ENCODE peak calls at places on chromosomes 12 and 14, in seven cellular contexts. J is upper lobe of left lung, D is transverse colon, R is HCT116, G is GM23338, Q is K562, S is stomach. E is an unnamed sample.

GRCh38 chr12:31000751-31001150 is 72.9 kb upstream of the DDX11 start:
- DNase-seq in J (no peak), D (no peak), R (no peak), G (no peak), Q (no peak), S (no peak), E (peak)

GRCh38 chr12:95733156-95733825 is 57.3 kb downstream of the NTN4 start:
- DNase-seq in J (no peak), D (no peak), R (no peak), G (no peak), Q (no peak), S (no peak), E (no peak)

GRCh38 chr12:124754949-124755800 is 108.5 kb downstream of the SCARB1 start:
- DNase-seq in J (peak), D (peak), R (no peak), G (peak), Q (no peak), S (peak), E (peak)

GRCh38 chr12:65355461-65355860 is 77.0 kb downstream of the MSRB3 start:
- DNase-seq in J (no peak), D (no peak), R (no peak), G (no peak), Q (no peak), S (no peak), E (no peak)

GRCh38 chr14:29548948-29549370 is 378.7 kb downstream of the PRKD1 start:
- DNase-seq in J (no peak), D (no peak), R (peak), G (peak), Q (peak), S (no peak), E (no peak)

GRCh38 chr14:58151264-58151700 is 731 bp downstream of the ARMH4 start:
- DNase-seq in J (no peak), D (no peak), R (no peak), G (peak), Q (no peak), S (no peak), E (no peak)

GRCh38 chr12:64890873-64891468 is 66.5 kb downstream of the TBC1D30 start:
- DNase-seq in J (no peak), D (no peak), R (peak), G (peak), Q (peak), S (no peak), E (no peak)

GRCh38 chr14:75306917-75307699 is 28.5 kb downstream of the FOS start:
- DNase-seq in J (peak), D (no peak), R (peak), G (peak), Q (peak), S (no peak), E (no peak)

GRCh38 chr12:51593539-51593938 is 2.5 kb downstream of the SCN8A start:
- DNase-seq in J (no peak), D (peak), R (no peak), G (peak), Q (peak), S (no peak), E (no peak)

GRCh38 chr12:107349839-107350238 is 256.5 kb upstream of the CRY1 start:
- DNase-seq in J (no peak), D (no peak), R (no peak), G (no peak), Q (no peak), S (no peak), E (no peak)

GRCh38 chr14:56351861-56352260 is 227.7 kb upstream of the TMEM260 start:
- DNase-seq in J (no peak), D (no peak), R (no peak), G (peak), Q (no peak), S (no peak), E (no peak)

GRCh38 chr14:25484194-25484593 is 434.2 kb upstream of the STXBP6 start:
- DNase-seq in J (no peak), D (no peak), R (no peak), G (no peak), Q (no peak), S (no peak), E (no peak)

GRCh38 chr12:43309845-43310405 is 242.1 kb downstream of the ADAMTS20 start:
- DNase-seq in J (no peak), D (no peak), R (no peak), G (no peak), Q (no peak), S (no peak), E (no peak)

GRCh38 chr14:77738559-77739250 is 22.3 kb downstream of the SNW1 start:
- DNase-seq in J (no peak), D (no peak), R (no peak), G (no peak), Q (no peak), S (peak), E (no peak)

GRCh38 chr12:56979628-56980027 is 22.2 kb upstream of the RDH16 start:
- DNase-seq in J (no peak), D (no peak), R (no peak), G (no peak), Q (peak), S (no peak), E (no peak)

GRCh38 chr12:57723630-57723962 is 14.9 kb downstream of the AGAP2 start:
- DNase-seq in J (no peak), D (no peak), R (no peak), G (no peak), Q (no peak), S (no peak), E (no peak)

GRCh38 chr12:120903818-120904773 is at the start of gene SPPL3:
- DNase-seq in J (peak), D (peak), R (peak), G (peak), Q (peak), S (peak), E (peak)
- TF ChIP-seq CTCF in J (peak), D (no peak), R (no peak), G (peak), Q (peak), S (no peak), E (no peak)

GRCh38 chr12:1932264-1932777 is 13.9 kb upstream of the CACNA2D4 start:
- DNase-seq in J (no peak), D (peak), R (no peak), G (no peak), Q (no peak), S (peak), E (no peak)
- TF ChIP-seq POLR2AphosphoS5 in J (no peak), D (peak), R (no peak), G (no peak), Q (no peak), S (peak), E (no peak)

GRCh38 chr14:64040044-64040443 is 187.2 kb downstream of the SYNE2 start:
- DNase-seq in J (no peak), D (no peak), R (no peak), G (peak), Q (no peak), S (no peak), E (no peak)
- TF ChIP-seq CTCF in J (no peak), D (no peak), R (no peak), G (no peak), Q (peak), S (no peak), E (no peak)

GRCh38 chr14:103343905-103344797 is 10.1 kb downstream of the EIF5 start:
- DNase-seq in J (no peak), D (no peak), R (no peak), G (no peak), Q (no peak), S (no peak), E (no peak)
- TF ChIP-seq POLR2AphosphoS5 in J (no peak), D (no peak), R (no peak), G (no peak), Q (no peak), S (no peak), E (no peak)

DNA sequence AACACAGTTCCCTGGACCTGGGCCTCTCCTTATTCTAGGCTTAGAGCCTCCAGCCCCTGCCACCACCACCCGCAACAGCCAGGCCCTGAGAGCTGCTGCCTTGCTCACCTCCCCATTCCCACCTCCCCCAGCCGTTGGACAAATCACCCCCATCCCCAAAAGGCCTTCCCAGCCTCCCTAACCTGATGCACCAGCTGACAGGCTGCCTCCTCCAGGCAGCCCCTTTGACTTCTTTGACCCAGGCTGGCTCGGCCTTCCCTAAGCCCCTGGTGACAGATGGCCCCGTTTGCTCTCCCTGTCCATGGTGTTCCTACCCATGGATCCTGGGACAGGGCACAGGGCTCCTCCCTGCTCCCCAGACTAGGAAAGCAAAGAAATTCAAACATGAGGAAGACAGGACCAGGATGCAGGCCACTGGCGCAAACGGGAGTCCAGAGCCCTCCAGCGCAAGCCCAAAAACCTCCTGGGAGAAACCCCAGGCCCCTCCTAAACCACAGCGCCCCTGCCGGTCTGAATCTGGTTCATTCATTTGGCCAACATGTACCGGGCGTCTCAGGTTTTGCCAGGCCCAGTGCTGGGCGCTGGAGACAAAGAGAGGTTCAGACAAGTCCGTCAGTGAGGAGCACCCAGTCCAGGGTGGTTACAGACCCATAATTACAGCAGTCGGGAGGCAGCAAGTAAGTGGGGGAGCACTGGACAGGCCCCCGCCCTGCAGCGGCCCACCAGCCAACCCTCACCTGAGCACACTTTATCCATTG is 2.4 kb downstream of the AKT1 start:
- DNase-seq in J (no peak), D (no peak), R (no peak), G (peak), Q (no peak), S (no peak), E (no peak)
- TF ChIP-seq CTCF in J (no peak), D (no peak), R (no peak), G (peak), Q (no peak), S (no peak), E (no peak)

GRCh38 chr14:73463411-73463810 is 5.1 kb upstream of the NUMB start:
- DNase-seq in J (peak), D (peak), R (no peak), G (no peak), Q (no peak), S (peak), E (no peak)
- TF ChIP-seq POLR2AphosphoS5 in J (peak), D (no peak), R (no peak), G (no peak), Q (no peak), S (peak), E (peak)

DNA sequence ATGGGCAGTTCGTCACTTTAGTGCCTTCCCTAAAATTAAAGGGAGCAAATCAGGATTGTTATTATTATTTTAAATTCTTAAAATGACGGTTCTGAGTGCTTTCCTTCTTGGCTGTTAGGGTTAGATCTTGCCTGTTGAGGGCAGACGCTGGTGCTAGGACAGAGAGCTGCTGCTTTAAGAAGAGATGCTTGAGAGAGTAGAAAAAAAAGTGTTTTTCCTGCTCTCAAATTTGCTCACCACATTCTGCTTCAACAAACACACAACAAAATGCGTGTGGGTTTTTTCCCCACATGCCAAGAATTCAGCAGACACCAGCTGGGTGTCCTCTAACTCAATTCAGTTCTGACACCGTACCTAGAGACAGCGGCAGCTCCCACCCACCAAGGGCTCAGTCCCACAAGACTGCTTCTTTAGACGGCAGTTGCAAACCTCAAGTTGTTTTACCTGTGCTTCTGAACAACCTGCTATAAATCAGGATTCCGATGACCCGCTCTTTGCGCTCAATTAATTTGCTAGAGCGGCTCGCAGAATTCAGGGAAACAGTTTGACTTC is 75.8 kb upstream of the RIN3 start:
- DNase-seq in J (no peak), D (no peak), R (no peak), G (no peak), Q (no peak), S (no peak), E (no peak)
- TF ChIP-seq CTCF in J (no peak), D (no peak), R (no peak), G (no peak), Q (no peak), S (no peak), E (no peak)

GRCh38 chr12:53427905-53428594 is 4.4 kb downstream of the AMHR2 start:
- DNase-seq in J (no peak), D (no peak), R (peak), G (no peak), Q (no peak), S (no peak), E (no peak)
- TF ChIP-seq POLR2AphosphoS5 in J (no peak), D (no peak), R (peak), G (no peak), Q (no peak), S (no peak), E (no peak)